ENCODE peak calls at places on chromosome 13, in seven cellular contexts. C is heart right ventricle, T is pancreas, D is colonic mucosa, B is breast epithelium, G is cardiac fibroblast, K is AG04450. R is an unnamed sample.

GRCh38 chr13:21613791-21614190 is 9.8 kb upstream of the MICU2 start:
- DNase-seq in K (no peak), C (no peak), T (no peak), G (no peak), B (no peak), D (no peak), R (no peak)

GRCh38 chr13:91291078-91291477 is 56.4 kb upstream of the MIR17HG start:
- DNase-seq in B (no peak), K (no peak), D (no peak), C (no peak), G (no peak), T (no peak), R (no peak)

GRCh38 chr13:94303644-94304174 is 175.8 kb downstream of the DCT start:
- DNase-seq in B (no peak), G (no peak), D (no peak), K (no peak), C (no peak), T (no peak), R (no peak)

GRCh38 chr13:51673165-51673564 is 88.9 kb downstream of the WDFY2 start:
- DNase-seq in D (no peak), B (no peak), T (no peak), K (no peak), G (no peak), C (no peak), R (no peak)

GRCh38 chr13:98547455-98547854 is 29.5 kb downstream of the STK24 start:
- DNase-seq in K (no peak), D (no peak), T (no peak), B (no peak), C (no peak), G (no peak), R (no peak)

GRCh38 chr13:49998714-49999624 is 2.1 kb downstream of the TRIM13 start:
- DNase-seq in C (no peak), G (no peak), T (no peak), K (no peak), D (no peak), B (no peak), R (no peak)

GRCh38 chr13:112053744-112054615 is 13.0 kb upstream of the SOX1 start:
- DNase-seq in G (no peak), B (no peak), T (no peak), K (no peak), D (no peak), C (no peak), R (no peak)

GRCh38 chr13:87889241-87889640 is 218.1 kb downstream of the SLITRK5 start:
- DNase-seq in C (no peak), B (no peak), K (no peak), D (no peak), T (no peak), G (no peak), R (no peak)

GRCh38 chr13:27176772-27177171 is 5.2 kb upstream of the USP12 start:
- DNase-seq in K (no peak), G (no peak), T (no peak), B (no peak), C (no peak), D (no peak), R (no peak)

GRCh38 chr13:85738696-85739320 is 60.4 kb downstream of the SLITRK6 start:
- DNase-seq in C (no peak), K (no peak), D (no peak), G (no peak), T (no peak), B (no peak), R (no peak)

GRCh38 chr13:31246918-31247317 is 47.1 kb downstream of the B3GLCT start:
- DNase-seq in D (no peak), C (no peak), T (no peak), K (no peak), B (no peak), G (no peak), R (no peak)

DNA sequence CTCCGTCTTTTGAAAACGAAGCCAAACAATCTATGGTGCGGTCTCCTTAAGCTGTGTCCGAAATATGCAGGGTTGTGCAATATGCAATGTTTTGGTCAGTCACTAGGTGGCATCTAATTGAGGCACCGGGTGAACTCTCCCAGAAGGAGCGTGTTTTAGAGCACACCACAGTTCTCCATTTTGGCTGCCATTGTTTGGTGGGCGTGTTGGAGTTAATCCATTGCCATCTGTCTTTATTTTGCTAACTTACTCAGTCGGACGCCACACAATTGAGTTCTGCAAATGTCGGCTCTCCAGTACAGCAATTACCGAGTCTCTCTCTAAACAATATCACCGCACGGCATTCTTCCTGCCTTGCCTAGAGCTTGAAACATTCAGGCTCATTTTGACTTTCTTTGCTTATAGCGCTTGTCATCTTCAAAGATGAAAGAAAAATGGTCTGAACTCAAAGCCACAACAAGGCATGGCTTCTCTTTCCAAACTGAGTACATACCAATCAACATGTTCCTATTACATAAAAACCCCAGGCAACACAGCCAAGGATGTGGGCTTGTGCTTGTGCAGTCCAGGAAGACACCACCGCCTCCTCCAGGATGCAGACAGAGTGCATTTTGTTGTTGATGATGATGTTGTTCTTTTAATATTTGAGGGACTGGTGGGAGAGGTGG is 182.0 kb upstream of the SERP2 start:
- DNase-seq in C (no peak), T (peak), B (no peak), D (peak), G (peak), K (no peak), R (peak)
- TF ChIP-seq CTCF in C (peak), T (peak), B (peak), D (peak), G (peak), K (peak), R (no peak)

DNA sequence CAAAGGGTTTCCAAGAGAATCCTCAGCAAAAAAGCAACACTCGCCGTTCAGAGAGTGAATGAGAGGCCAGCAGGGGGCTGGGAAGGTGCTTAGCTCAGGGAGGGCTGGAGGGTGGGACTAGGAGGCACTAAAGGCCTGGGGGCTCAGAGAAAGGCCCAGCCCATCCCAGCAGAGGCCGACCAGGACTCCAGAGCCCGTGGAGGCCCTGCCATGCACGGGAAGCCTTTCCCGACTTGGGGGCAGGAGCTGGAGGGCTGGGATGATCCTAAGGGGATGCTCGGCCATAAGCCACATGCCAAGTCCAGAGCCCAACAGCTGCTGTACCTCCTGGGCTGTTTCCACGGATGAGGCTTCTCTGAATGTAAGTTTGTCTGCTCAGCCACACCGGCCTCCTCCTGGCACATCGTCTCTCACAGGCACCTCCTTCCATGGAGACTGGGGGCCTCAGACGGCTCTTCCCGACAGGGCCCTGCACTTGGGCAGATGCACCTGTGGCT is 19.5 kb downstream of the RASA3 start:
- DNase-seq in T (no peak), D (no peak), G (no peak), K (no peak), C (no peak), B (peak), R (no peak)
- TF ChIP-seq CTCF in T (no peak), D (no peak), G (no peak), K (peak), C (no peak), B (no peak), R (no peak)

GRCh38 chr13:77014906-77015685 is 11.9 kb downstream of the FBXL3 start:
- DNase-seq in D (no peak), G (no peak), K (no peak), T (no peak), C (no peak), B (no peak), R (no peak)

GRCh38 chr13:77016241-77016812 is 10.6 kb downstream of the FBXL3 start:
- DNase-seq in B (no peak), T (no peak), D (no peak), K (no peak), G (no peak), C (no peak), R (no peak)

GRCh38 chr13:77013853-77014542 is 13.0 kb downstream of the FBXL3 start:
- DNase-seq in D (no peak), K (no peak), C (no peak), G (no peak), T (no peak), B (no peak), R (no peak)

GRCh38 chr13:77019756-77020155 is 7.2 kb downstream of the FBXL3 start:
- DNase-seq in B (no peak), D (no peak), C (no peak), K (no peak), T (no peak), G (no peak), R (no peak)

GRCh38 chr13:77016888-77017623 is 9.9 kb downstream of the FBXL3 start:
- DNase-seq in C (no peak), G (peak), D (no peak), K (no peak), T (no peak), B (no peak), R (no peak)
- TF ChIP-seq CTCF in C (no peak), G (no peak), D (no peak), K (no peak), T (no peak), B (no peak), R (no peak)

GRCh38 chr13:53778937-53779336 is 750.3 kb downstream of the OLFM4 start:
- DNase-seq in C (no peak), D (no peak), G (no peak), K (no peak), B (no peak), T (no peak), R (no peak)
- TF ChIP-seq CTCF in C (no peak), D (no peak), G (no peak), K (no peak), B (no peak), T (no peak), R (no peak)

GRCh38 chr13:111049791-111050538 is 65.1 kb upstream of the ARHGEF7 start:
- DNase-seq in B (no peak), D (peak), K (no peak), T (no peak), G (peak), C (peak), R (peak)
- TF ChIP-seq CTCF in B (no peak), D (peak), K (peak), T (no peak), G (peak), C (peak), R (no peak)

DNA sequence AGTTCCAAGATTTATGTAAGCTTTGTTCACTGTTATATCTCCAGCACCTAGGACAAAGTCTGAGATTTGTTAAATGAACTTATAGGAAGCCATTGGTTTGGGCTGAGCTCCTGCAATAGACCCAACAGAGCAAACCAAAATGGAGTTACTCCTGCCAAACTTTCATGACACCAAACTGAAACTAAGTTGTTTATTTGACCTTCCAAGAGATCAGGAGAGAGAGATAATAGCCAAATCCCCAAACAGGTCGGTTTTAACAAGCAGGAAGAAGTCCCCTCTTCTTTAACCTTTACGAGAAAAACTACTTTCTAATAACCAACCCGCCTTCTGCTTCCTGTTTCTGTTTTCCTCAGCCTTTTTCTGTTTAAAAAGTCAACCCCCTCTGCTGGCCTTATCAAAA is 54.9 kb upstream of the ATP12A start:
- DNase-seq in B (no peak), D (peak), K (no peak), T (no peak), C (no peak), G (no peak), R (no peak)
- TF ChIP-seq CTCF in B (no peak), D (no peak), K (no peak), T (no peak), C (no peak), G (no peak), R (no peak)